ENCODE peak calls at places on chromosomes 7 and 10, in six cellular contexts. Y, J, X, U, R and D are unnamed samples.

GRCh38 chr7:66557214-66558200 is 71.2 kb upstream of the KCTD7 start:
- DNase-seq in Y (peak), J (peak), X (peak), U (no peak), R (peak), D (peak)

GRCh38 chr7:7051221-7051877 is 131.0 kb upstream of the C1GALT1 start:
- DNase-seq in Y (no peak), J (no peak), X (no peak), U (no peak), R (no peak), D (no peak)

GRCh38 chr10:20768849-20769248 is 128.3 kb downstream of the NEBL start:
- DNase-seq in Y (peak), J (no peak), X (no peak), U (no peak), R (peak), D (peak)

GRCh38 chr10:381805-382204 is 246.6 kb downstream of the ZMYND11 start:
- DNase-seq in Y (no peak), J (no peak), X (no peak), U (no peak), R (no peak), D (no peak)

GRCh38 chr7:112752576-112752975 is 37.6 kb downstream of the TMEM168 start:
- DNase-seq in Y (peak), J (no peak), X (no peak), U (no peak), R (no peak), D (no peak)

GRCh38 chr10:68796609-68797008 is 30.7 kb upstream of the STOX1 start:
- DNase-seq in Y (peak), J (no peak), X (no peak), U (no peak), R (no peak), D (no peak)

GRCh38 chr10:79933961-79934360 is 14.9 kb downstream of the SFTPD start:
- DNase-seq in Y (no peak), J (no peak), X (no peak), U (no peak), R (no peak), D (no peak)

GRCh38 chr10:51366044-51366443 is 291.8 kb downstream of the PRKG1 start:
- DNase-seq in Y (no peak), J (no peak), X (no peak), U (no peak), R (no peak), D (no peak)

GRCh38 chr10:78011065-78011464 is 18.2 kb downstream of the POLR3A start:
- DNase-seq in Y (no peak), J (no peak), X (no peak), U (no peak), R (no peak), D (no peak)

GRCh38 chr10:58480321-58480720 is 32.4 kb upstream of the BICC1 start:
- DNase-seq in Y (no peak), J (no peak), X (no peak), U (no peak), R (no peak), D (no peak)

GRCh38 chr7:22565315-22565811 is 65.4 kb upstream of the STEAP1B start:
- DNase-seq in Y (peak), J (no peak), X (no peak), U (no peak), R (no peak), D (no peak)

GRCh38 chr10:112663181-112663879 is 216.3 kb downstream of the VTI1A start:
- DNase-seq in Y (peak), J (no peak), X (no peak), U (no peak), R (no peak), D (no peak)

GRCh38 chr7:10684606-10685005 is 289.1 kb upstream of the PHF14 start:
- DNase-seq in Y (no peak), J (no peak), X (no peak), U (no peak), R (no peak), D (no peak)

GRCh38 chr7:21767300-21767900 is 178.3 kb downstream of the CDCA7L start:
- DNase-seq in Y (peak), J (no peak), X (peak), U (peak), R (peak), D (peak)

GRCh38 chr7:70143089-70144044 is 545.1 kb downstream of the AUTS2 start:
- DNase-seq in Y (no peak), J (no peak), X (no peak), U (no peak), R (no peak), D (no peak)

GRCh38 chr7:118259115-118259514 is 34.6 kb downstream of the ANKRD7 start:
- DNase-seq in Y (peak), J (no peak), X (no peak), U (peak), R (no peak), D (no peak)

GRCh38 chr10:110805292-110805691 is 66.4 kb upstream of the PDCD4 start:
- DNase-seq in Y (no peak), J (no peak), X (no peak), U (no peak), R (no peak), D (no peak)

GRCh38 chr7:129458171-129458570 is 23.9 kb downstream of the STRIP2 start:
- DNase-seq in Y (no peak), J (no peak), X (no peak), U (no peak), R (no peak), D (no peak)

GRCh38 chr7:114901771-114902170 is 20.1 kb upstream of the MDFIC start:
- DNase-seq in Y (peak), J (no peak), X (no peak), U (no peak), R (no peak), D (no peak)

GRCh38 chr7:24730018-24730369 is 27.3 kb downstream of the GSDME start:
- DNase-seq in Y (no peak), J (no peak), X (no peak), U (no peak), R (no peak), D (no peak)